ENCODE peak calls at places on chromosome 13, in five cellular contexts. One of them, this sample, is unnamed.

GRCh38 chr13:44819245-44819644 is 170.0 kb downstream of the NUFIP1 start:
- DNase-seq in cardiac fibroblast: peak
- DNase-seq in NCI-H2081: no peak
- DNase-seq in stimulated activated effector memory CD8-positive, alpha-beta T cell treated with anti-CD3 and anti-CD28 coated beads, Interleukin-12 subunit alpha, Interleukin-12 subunit beta, amount 100 ng/mL, for 72 hours: no peak
- DNase-seq in neural crest cell: no peak
- DNase-seq in this sample: no peak

GRCh38 chr13:46521921-46522691 is 30.9 kb upstream of the LRCH1 start:
- DNase-seq in cardiac fibroblast: no peak
- DNase-seq in stimulated activated effector memory CD8-positive, alpha-beta T cell treated with anti-CD3 and anti-CD28 coated beads, Interleukin-12 subunit alpha, Interleukin-12 subunit beta, amount 100 ng/mL, for 72 hours: no peak
- DNase-seq in neural crest cell: no peak
- DNase-seq in NCI-H2081: no peak
- DNase-seq in this sample: no peak

GRCh38 chr13:112690242-112690943 is 555 bp downstream of the ATP11A start:
- DNase-seq in stimulated activated effector memory CD8-positive, alpha-beta T cell treated with anti-CD3 and anti-CD28 coated beads, Interleukin-12 subunit alpha, Interleukin-12 subunit beta, amount 100 ng/mL, for 72 hours: peak
- DNase-seq in NCI-H2081: peak
- DNase-seq in neural crest cell: peak
- DNase-seq in cardiac fibroblast: peak
- DNase-seq in this sample: no peak

GRCh38 chr13:60074397-60074796 is 89.3 kb downstream of the DIAPH3 start:
- DNase-seq in cardiac fibroblast: peak
- DNase-seq in neural crest cell: no peak
- DNase-seq in NCI-H2081: no peak
- DNase-seq in stimulated activated effector memory CD8-positive, alpha-beta T cell treated with anti-CD3 and anti-CD28 coated beads, Interleukin-12 subunit alpha, Interleukin-12 subunit beta, amount 100 ng/mL, for 72 hours: no peak
- DNase-seq in this sample: no peak

GRCh38 chr13:101258071-101258470 is 158.2 kb downstream of the NALCN start:
- DNase-seq in stimulated activated effector memory CD8-positive, alpha-beta T cell treated with anti-CD3 and anti-CD28 coated beads, Interleukin-12 subunit alpha, Interleukin-12 subunit beta, amount 100 ng/mL, for 72 hours: peak
- DNase-seq in neural crest cell: no peak
- DNase-seq in NCI-H2081: no peak
- DNase-seq in cardiac fibroblast: peak
- DNase-seq in this sample: no peak

GRCh38 chr13:33999830-34000605 is 182.1 kb downstream of the RFC3 start:
- DNase-seq in stimulated activated effector memory CD8-positive, alpha-beta T cell treated with anti-CD3 and anti-CD28 coated beads, Interleukin-12 subunit alpha, Interleukin-12 subunit beta, amount 100 ng/mL, for 72 hours: no peak
- DNase-seq in neural crest cell: no peak
- DNase-seq in cardiac fibroblast: no peak
- DNase-seq in NCI-H2081: peak
- DNase-seq in this sample: no peak

GRCh38 chr13:42832341-42833153 is 51.2 kb downstream of the FAM216B start:
- DNase-seq in NCI-H2081: no peak
- DNase-seq in neural crest cell: no peak
- DNase-seq in cardiac fibroblast: peak
- DNase-seq in stimulated activated effector memory CD8-positive, alpha-beta T cell treated with anti-CD3 and anti-CD28 coated beads, Interleukin-12 subunit alpha, Interleukin-12 subunit beta, amount 100 ng/mL, for 72 hours: no peak
- DNase-seq in this sample: no peak

GRCh38 chr13:72195044-72195704 is 328.2 kb upstream of the DACH1 start:
- DNase-seq in NCI-H2081: no peak
- DNase-seq in cardiac fibroblast: no peak
- DNase-seq in neural crest cell: no peak
- DNase-seq in stimulated activated effector memory CD8-positive, alpha-beta T cell treated with anti-CD3 and anti-CD28 coated beads, Interleukin-12 subunit alpha, Interleukin-12 subunit beta, amount 100 ng/mL, for 72 hours: no peak
- DNase-seq in this sample: no peak

GRCh38 chr13:28322256-28322895 is 172.6 kb downstream of the FLT1 start:
- DNase-seq in neural crest cell: no peak
- DNase-seq in stimulated activated effector memory CD8-positive, alpha-beta T cell treated with anti-CD3 and anti-CD28 coated beads, Interleukin-12 subunit alpha, Interleukin-12 subunit beta, amount 100 ng/mL, for 72 hours: no peak
- DNase-seq in cardiac fibroblast: no peak
- DNase-seq in NCI-H2081: no peak
- DNase-seq in this sample: no peak

GRCh38 chr13:45292176-45292575 is 48.8 kb downstream of the TPT1 start:
- DNase-seq in cardiac fibroblast: no peak
- DNase-seq in neural crest cell: no peak
- DNase-seq in NCI-H2081: peak
- DNase-seq in stimulated activated effector memory CD8-positive, alpha-beta T cell treated with anti-CD3 and anti-CD28 coated beads, Interleukin-12 subunit alpha, Interleukin-12 subunit beta, amount 100 ng/mL, for 72 hours: no peak
- DNase-seq in this sample: no peak

GRCh38 chr13:23710366-23710765 is 140.2 kb downstream of the TNFRSF19 start:
- DNase-seq in stimulated activated effector memory CD8-positive, alpha-beta T cell treated with anti-CD3 and anti-CD28 coated beads, Interleukin-12 subunit alpha, Interleukin-12 subunit beta, amount 100 ng/mL, for 72 hours: no peak
- DNase-seq in NCI-H2081: no peak
- DNase-seq in cardiac fibroblast: no peak
- DNase-seq in neural crest cell: no peak
- DNase-seq in this sample: no peak

GRCh38 chr13:29039212-29039611 is 219.1 kb downstream of the MTUS2 start:
- DNase-seq in NCI-H2081: no peak
- DNase-seq in neural crest cell: no peak
- DNase-seq in stimulated activated effector memory CD8-positive, alpha-beta T cell treated with anti-CD3 and anti-CD28 coated beads, Interleukin-12 subunit alpha, Interleukin-12 subunit beta, amount 100 ng/mL, for 72 hours: no peak
- DNase-seq in cardiac fibroblast: no peak
- DNase-seq in this sample: no peak

GRCh38 chr13:33227927-33228644 is 57.5 kb downstream of the STARD13 start:
- DNase-seq in stimulated activated effector memory CD8-positive, alpha-beta T cell treated with anti-CD3 and anti-CD28 coated beads, Interleukin-12 subunit alpha, Interleukin-12 subunit beta, amount 100 ng/mL, for 72 hours: no peak
- DNase-seq in neural crest cell: no peak
- DNase-seq in cardiac fibroblast: no peak
- DNase-seq in NCI-H2081: no peak
- DNase-seq in this sample: no peak

GRCh38 chr13:100361504-100361903 is 227.1 kb downstream of the GGACT start:
- DNase-seq in cardiac fibroblast: peak
- DNase-seq in stimulated activated effector memory CD8-positive, alpha-beta T cell treated with anti-CD3 and anti-CD28 coated beads, Interleukin-12 subunit alpha, Interleukin-12 subunit beta, amount 100 ng/mL, for 72 hours: no peak
- DNase-seq in NCI-H2081: no peak
- DNase-seq in neural crest cell: no peak
- DNase-seq in this sample: no peak

GRCh38 chr13:110300090-110300815 is 6.7 kb downstream of the COL4A1 start:
- DNase-seq in NCI-H2081: no peak
- DNase-seq in cardiac fibroblast: peak
- DNase-seq in stimulated activated effector memory CD8-positive, alpha-beta T cell treated with anti-CD3 and anti-CD28 coated beads, Interleukin-12 subunit alpha, Interleukin-12 subunit beta, amount 100 ng/mL, for 72 hours: no peak
- DNase-seq in neural crest cell: no peak
- DNase-seq in this sample: peak

GRCh38 chr13:48562296-48563066 is 29.6 kb upstream of the RCBTB2 start:
- DNase-seq in cardiac fibroblast: no peak
- DNase-seq in NCI-H2081: no peak
- DNase-seq in stimulated activated effector memory CD8-positive, alpha-beta T cell treated with anti-CD3 and anti-CD28 coated beads, Interleukin-12 subunit alpha, Interleukin-12 subunit beta, amount 100 ng/mL, for 72 hours: peak
- DNase-seq in neural crest cell: no peak
- DNase-seq in this sample: no peak

GRCh38 chr13:98014766-98015165 is 61.3 kb downstream of the IPO5 start:
- DNase-seq in NCI-H2081: no peak
- DNase-seq in cardiac fibroblast: peak
- DNase-seq in neural crest cell: no peak
- DNase-seq in stimulated activated effector memory CD8-positive, alpha-beta T cell treated with anti-CD3 and anti-CD28 coated beads, Interleukin-12 subunit alpha, Interleukin-12 subunit beta, amount 100 ng/mL, for 72 hours: no peak
- DNase-seq in this sample: no peak

GRCh38 chr13:46278474-46278873 is 66.7 kb downstream of the LRRC63 start:
- DNase-seq in cardiac fibroblast: no peak
- DNase-seq in NCI-H2081: no peak
- DNase-seq in neural crest cell: no peak
- DNase-seq in stimulated activated effector memory CD8-positive, alpha-beta T cell treated with anti-CD3 and anti-CD28 coated beads, Interleukin-12 subunit alpha, Interleukin-12 subunit beta, amount 100 ng/mL, for 72 hours: no peak
- DNase-seq in this sample: no peak

GRCh38 chr13:65417953-65418352 is 1812.2 kb downstream of the PCDH9 start:
- DNase-seq in NCI-H2081: no peak
- DNase-seq in stimulated activated effector memory CD8-positive, alpha-beta T cell treated with anti-CD3 and anti-CD28 coated beads, Interleukin-12 subunit alpha, Interleukin-12 subunit beta, amount 100 ng/mL, for 72 hours: no peak
- DNase-seq in neural crest cell: no peak
- DNase-seq in cardiac fibroblast: no peak
- DNase-seq in this sample: no peak

GRCh38 chr13:111093136-111093535 is 22.0 kb upstream of the ARHGEF7 start:
- DNase-seq in NCI-H2081: no peak
- DNase-seq in neural crest cell: no peak
- DNase-seq in cardiac fibroblast: no peak
- DNase-seq in stimulated activated effector memory CD8-positive, alpha-beta T cell treated with anti-CD3 and anti-CD28 coated beads, Interleukin-12 subunit alpha, Interleukin-12 subunit beta, amount 100 ng/mL, for 72 hours: no peak
- DNase-seq in this sample: no peak

GRCh38 chr13:80436571-80437169 is 95.7 kb upstream of the SPRY2 start:
- DNase-seq in NCI-H2081: no peak
- DNase-seq in stimulated activated effector memory CD8-positive, alpha-beta T cell treated with anti-CD3 and anti-CD28 coated beads, Interleukin-12 subunit alpha, Interleukin-12 subunit beta, amount 100 ng/mL, for 72 hours: no peak
- DNase-seq in cardiac fibroblast: peak
- DNase-seq in neural crest cell: no peak
- DNase-seq in this sample: no peak

GRCh38 chr13:27559714-27560113 is 60.6 kb downstream of the LNX2 start:
- DNase-seq in cardiac fibroblast: no peak
- DNase-seq in neural crest cell: no peak
- DNase-seq in stimulated activated effector memory CD8-positive, alpha-beta T cell treated with anti-CD3 and anti-CD28 coated beads, Interleukin-12 subunit alpha, Interleukin-12 subunit beta, amount 100 ng/mL, for 72 hours: no peak
- DNase-seq in NCI-H2081: no peak
- DNase-seq in this sample: no peak

GRCh38 chr13:80276371-80277289 is 64.3 kb downstream of the SPRY2 start:
- DNase-seq in stimulated activated effector memory CD8-positive, alpha-beta T cell treated with anti-CD3 and anti-CD28 coated beads, Interleukin-12 subunit alpha, Interleukin-12 subunit beta, amount 100 ng/mL, for 72 hours: no peak
- DNase-seq in NCI-H2081: peak
- DNase-seq in cardiac fibroblast: peak
- DNase-seq in neural crest cell: peak
- DNase-seq in this sample: peak